ENCODE peak calls at places on chromosomes 13 and 19, in eight cellular contexts. P is fibroblast of the conjunctiva, V is GM23338, D is uterus, F is endodermal cell, K is H7, A is suprapubic skin, S is KG1. O is an unnamed sample.

GRCh38 chr13:34290661-34291060 is 472.7 kb downstream of the RFC3 start:
- DNase-seq in P (no peak), F (no peak), V (no peak), S (no peak), K (no peak), D (no peak), A (no peak), O (no peak)

GRCh38 chr13:78700121-78700910 is 41.4 kb upstream of the OBI1 start:
- DNase-seq in S (no peak), F (no peak), V (no peak), K (no peak), P (no peak), D (no peak), A (no peak), O (no peak)

GRCh38 chr19:48627211-48627864 is 8.0 kb downstream of the SPHK2 start:
- DNase-seq in P (no peak), S (no peak), A (no peak), K (peak), V (no peak), F (peak), D (no peak), O (no peak)

GRCh38 chr19:409006-409514 is at the start of gene C2CD4C:
- DNase-seq in V (peak), D (no peak), A (peak), S (no peak), K (no peak), F (peak), P (no peak), O (no peak)

GRCh38 chr13:107476068-107476467 is 739.3 kb downstream of the LIG4 start:
- DNase-seq in V (no peak), F (no peak), S (no peak), K (no peak), A (no peak), D (no peak), P (no peak), O (no peak)

GRCh38 chr13:93248627-93249047 is 22.0 kb downstream of the GPC6 start:
- DNase-seq in A (no peak), P (no peak), D (no peak), K (peak), S (no peak), F (peak), V (peak), O (no peak)

GRCh38 chr19:1250374-1251232 is 2.2 kb downstream of the MIDN start:
- DNase-seq in F (peak), D (peak), A (peak), V (peak), S (no peak), P (no peak), K (peak), O (no peak)

GRCh38 chr13:33958964-33959363 is 141.0 kb downstream of the RFC3 start:
- DNase-seq in S (no peak), V (no peak), D (no peak), P (no peak), A (no peak), F (no peak), K (no peak), O (no peak)

GRCh38 chr13:98892821-98893220 is 85.0 kb downstream of the DOCK9 start:
- DNase-seq in D (no peak), A (no peak), V (peak), S (peak), K (no peak), P (no peak), F (no peak), O (no peak)

GRCh38 chr19:531753-532571 is at the start of gene CDC34:
- DNase-seq in F (peak), D (no peak), S (no peak), K (peak), A (no peak), V (no peak), P (no peak), O (no peak)

GRCh38 chr13:107289540-107289939 is 721.6 kb upstream of the ARGLU1 start:
- DNase-seq in S (no peak), K (no peak), A (no peak), P (no peak), D (no peak), F (no peak), V (no peak), O (no peak)